ENCODE peak calls at places on chromosomes 5 and 9, in ten cellular contexts. O is Calu3; U is WTC11; K is CD4-positive, alpha-beta T cell; H is K562; D is BJ; R is CD8-positive, alpha-beta T cell; B is fibroblast of lung; Y is stomach; I is A673. F is an unnamed sample.

GRCh38 chr9:82168585-82168984 is 180.0 kb downstream of the SPATA31D1 start:
- DNase-seq in D (no peak), B (peak), I (no peak), R (no peak), O (peak), Y (no peak), K (no peak), H (no peak), U (no peak), F (no peak)

GRCh38 chr9:120435066-120435465 is 144.9 kb downstream of the CDK5RAP2 start:
- DNase-seq in K (no peak), R (no peak), I (no peak), U (no peak), Y (no peak), H (no peak), B (peak), D (no peak), O (no peak), F (peak)

GRCh38 chr5:138051441-138052296 is 18.8 kb upstream of the FAM13B start:
- DNase-seq in U (no peak), Y (peak), D (no peak), O (no peak), H (peak), I (no peak), R (no peak), B (peak), K (no peak), F (no peak)

GRCh38 chr5:68644971-68645370 is 429.4 kb downstream of the PIK3R1 start:
- DNase-seq in Y (no peak), H (no peak), R (no peak), I (no peak), K (no peak), O (no peak), B (no peak), D (no peak), U (no peak), F (no peak)

GRCh38 chr5:172939045-172939444 is 20.2 kb upstream of the RPL26L1 start:
- DNase-seq in O (peak), U (peak), R (no peak), D (no peak), Y (no peak), B (no peak), I (peak), K (no peak), H (peak), F (no peak)

GRCh38 chr5:147349241-147349640 is 114.4 kb downstream of the STK32A start:
- DNase-seq in R (no peak), Y (no peak), D (no peak), B (no peak), H (no peak), K (no peak), U (no peak), I (no peak), O (no peak), F (no peak)

GRCh38 chr9:12708562-12709298 is 15.5 kb downstream of the TYRP1 start:
- DNase-seq in R (no peak), K (no peak), Y (no peak), H (no peak), B (peak), U (no peak), D (peak), I (no peak), O (no peak), F (no peak)

GRCh38 chr5:41068169-41068568 is 3.0 kb downstream of the MROH2B start:
- DNase-seq in Y (no peak), K (no peak), D (no peak), I (peak), R (no peak), U (no peak), O (no peak), B (peak), H (peak), F (no peak)

GRCh38 chr5:168612996-168613395 is 33.8 kb upstream of the PANK3 start:
- DNase-seq in B (no peak), O (no peak), H (no peak), Y (no peak), U (no peak), K (no peak), R (no peak), D (no peak), I (no peak), F (no peak)

GRCh38 chr9:124357591-124358361 is 57.5 kb downstream of the PSMB7 start:
- DNase-seq in B (no peak), U (no peak), R (no peak), D (no peak), O (no peak), K (no peak), I (no peak), Y (peak), H (peak), F (no peak)
- TF ChIP-seq CTCF in B (no peak), U (no peak), R (no peak), D (peak), O (no peak), K (no peak), I (peak), Y (no peak), H (peak), F (peak)

DNA sequence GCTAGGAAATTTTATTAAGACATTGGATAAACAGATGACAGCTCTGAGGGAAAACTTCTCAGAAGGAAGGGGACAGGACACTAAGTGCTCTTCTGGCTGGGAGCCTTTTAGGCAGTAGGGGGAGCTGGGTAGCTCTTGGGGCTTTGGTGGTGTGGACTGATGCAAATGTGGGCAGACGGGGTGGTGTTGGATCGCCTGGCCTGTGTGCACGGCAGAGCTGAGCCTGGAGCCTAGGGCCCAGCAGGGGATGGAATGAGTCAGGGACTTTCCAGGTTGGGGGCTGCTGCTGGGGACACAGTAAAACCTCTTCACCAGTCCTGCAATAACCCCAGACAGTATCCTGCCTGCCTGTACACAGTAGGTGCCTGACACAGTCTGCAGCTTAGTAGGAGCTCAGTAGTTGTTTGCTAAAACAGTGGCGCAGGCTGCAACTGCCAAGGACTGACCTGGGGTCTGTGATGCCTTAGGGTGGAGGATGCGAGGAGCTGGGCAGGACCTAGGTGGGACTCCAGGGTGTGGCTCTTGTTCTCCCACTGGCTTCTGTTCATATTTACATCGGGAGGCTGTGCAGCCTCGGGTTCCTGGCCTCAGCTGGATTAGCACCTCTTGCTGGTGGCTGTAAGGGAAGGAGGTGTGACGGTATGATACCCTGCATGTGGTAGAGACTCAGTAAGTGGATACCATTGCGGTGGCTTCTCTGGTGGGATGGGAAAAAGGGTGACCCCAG is 83.8 kb downstream of the DAB2IP start:
- DNase-seq in K (no peak), H (peak), Y (no peak), I (peak), O (peak), B (peak), R (peak), U (peak), D (peak), F (peak)
- TF ChIP-seq CTCF in K (no peak), H (peak), Y (no peak), I (peak), O (peak), B (peak), R (peak), U (no peak), D (peak), F (peak)

DNA sequence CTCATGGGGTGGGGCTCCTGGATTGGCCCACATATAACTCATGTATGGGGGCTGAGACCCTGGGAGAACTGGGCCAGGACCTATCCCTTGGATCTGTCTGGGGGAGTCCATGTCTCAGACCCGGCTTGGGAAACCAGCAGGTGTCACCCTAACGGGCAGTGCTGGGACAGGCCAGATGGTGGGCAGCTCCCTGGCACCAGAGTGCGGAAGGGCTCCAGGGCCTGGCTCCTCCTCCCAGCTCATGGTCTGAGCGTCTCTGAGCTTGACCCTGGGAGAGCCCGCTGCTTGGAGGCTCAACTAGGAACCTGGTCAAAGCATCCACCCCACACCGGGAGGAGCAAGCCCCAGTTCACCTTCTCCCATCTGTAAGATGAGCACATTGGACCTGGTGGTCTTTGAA is 15.5 kb upstream of the NCS1 start:
- DNase-seq in Y (peak), I (no peak), O (peak), H (no peak), R (no peak), U (no peak), K (no peak), B (no peak), D (no peak), F (no peak)
- TF ChIP-seq CTCF in Y (peak), I (no peak), O (no peak), H (peak), R (no peak), U (no peak), K (no peak), B (no peak), D (peak), F (peak)

GRCh38 chr9:71094708-71095251 is 26.6 kb downstream of the TRPM3 start:
- DNase-seq in D (no peak), Y (no peak), K (no peak), O (no peak), H (no peak), R (no peak), B (no peak), U (no peak), I (no peak), F (no peak)
- TF ChIP-seq CTCF in D (no peak), Y (no peak), K (no peak), O (no peak), H (no peak), R (no peak), B (no peak), U (no peak), I (no peak), F (no peak)

GRCh38 chr9:116152941-116153764 is 438 bp upstream of the PAPPA start:
- DNase-seq in H (no peak), B (peak), R (no peak), U (peak), Y (no peak), D (no peak), I (peak), K (no peak), O (no peak), F (peak)

GRCh38 chr9:116151966-116152381 is 1.6 kb upstream of the PAPPA start:
- DNase-seq in Y (no peak), D (peak), O (no peak), K (no peak), U (no peak), B (peak), H (no peak), R (no peak), I (peak), F (no peak)

GRCh38 chr9:116151199-116151598 is 2.4 kb upstream of the PAPPA start:
- DNase-seq in Y (no peak), K (no peak), U (no peak), I (no peak), D (no peak), B (no peak), O (no peak), R (no peak), H (no peak), F (no peak)

GRCh38 chr9:116153765-116154333 is at the start of gene PAPPA:
- DNase-seq in K (no peak), U (no peak), Y (no peak), R (no peak), D (no peak), I (peak), H (no peak), O (no peak), B (no peak), F (no peak)

GRCh38 chr9:116152390-116152789 is 1.2 kb upstream of the PAPPA start:
- DNase-seq in O (no peak), R (no peak), D (no peak), U (no peak), B (no peak), H (peak), K (no peak), Y (no peak), I (peak), F (no peak)
- TF ChIP-seq CTCF in O (no peak), R (no peak), D (peak), U (no peak), B (no peak), H (peak), K (no peak), Y (no peak), I (peak), F (peak)